ENCODE peak calls at places on chromosomes 13 and 19, in eight cellular contexts. D is tibial nerve, Q is IMR-90, N is thyroid gland, O is body of pancreas, F is heart left ventricle, S is breast epithelium, J is transverse colon. M is an unnamed sample.

GRCh38 chr13:33510350-33510749 is 224.8 kb upstream of the STARD13 start:
- DNase-seq in D (no peak), Q (no peak), N (no peak), O (no peak), F (no peak), S (no peak), J (no peak), M (no peak)

GRCh38 chr13:85659493-85659892 is 139.7 kb downstream of the SLITRK6 start:
- DNase-seq in D (no peak), Q (peak), N (no peak), O (no peak), F (no peak), S (no peak), J (no peak), M (no peak)

GRCh38 chr13:114130708-114131580 is 1.5 kb downstream of the RASA3 start:
- DNase-seq in D (peak), Q (peak), N (peak), O (peak), F (peak), S (no peak), J (peak), M (no peak)

GRCh38 chr13:59345316-59345715 is 818.4 kb downstream of the DIAPH3 start:
- DNase-seq in D (no peak), Q (no peak), N (no peak), O (no peak), F (peak), S (no peak), J (peak), M (no peak)

GRCh38 chr19:53867225-53868090 is at the start of gene MYADM:
- DNase-seq in D (peak), Q (peak), N (peak), O (peak), F (peak), S (peak), J (peak), M (peak)

GRCh38 chr13:98405107-98405571 is 171.8 kb downstream of the STK24 start:
- DNase-seq in D (no peak), Q (no peak), N (peak), O (peak), F (no peak), S (no peak), J (no peak), M (no peak)

GRCh38 chr19:7386769-7387168 is 38.0 kb downstream of the ARHGEF18 start:
- DNase-seq in D (no peak), Q (no peak), N (no peak), O (no peak), F (no peak), S (no peak), J (no peak), M (no peak)

GRCh38 chr19:12092065-12092867 is 27.7 kb downstream of the ZNF844 start:
- DNase-seq in D (peak), Q (peak), N (peak), O (peak), F (peak), S (peak), J (peak), M (peak)

GRCh38 chr13:48653074-48654054 is at the start of gene CYSLTR2:
- DNase-seq in D (no peak), Q (peak), N (no peak), O (no peak), F (no peak), S (no peak), J (no peak), M (no peak)

GRCh38 chr19:28521614-28522544 is 691.1 kb downstream of the UQCRFS1 start:
- DNase-seq in D (no peak), Q (no peak), N (no peak), O (no peak), F (no peak), S (no peak), J (no peak), M (no peak)

GRCh38 chr13:44549461-44549860 is 26.7 kb downstream of the TSC22D1 start:
- DNase-seq in D (no peak), Q (no peak), N (no peak), O (no peak), F (no peak), S (no peak), J (no peak), M (no peak)

GRCh38 chr19:32692727-32693061 is 1.1 kb downstream of the NUDT19 start:
- DNase-seq in D (no peak), Q (no peak), N (no peak), O (no peak), F (no peak), S (no peak), J (no peak), M (no peak)

GRCh38 chr19:53165691-53166091 is 6.8 kb upstream of the ZNF347 start:
- DNase-seq in D (no peak), Q (no peak), N (no peak), O (no peak), F (no peak), S (no peak), J (no peak), M (no peak)

GRCh38 chr19:308471-309205 is 17.4 kb upstream of the PLPP2 start:
- DNase-seq in D (no peak), Q (no peak), N (no peak), O (no peak), F (no peak), S (no peak), J (no peak), M (no peak)

GRCh38 chr19:44374789-44375188 is 18.3 kb upstream of the ZNF112 start:
- DNase-seq in D (no peak), Q (no peak), N (no peak), O (no peak), F (no peak), S (no peak), J (no peak), M (no peak)

GRCh38 chr13:100338265-100338664 is 249.4 kb downstream of the PCCA start:
- DNase-seq in D (no peak), Q (no peak), N (no peak), O (no peak), F (no peak), S (no peak), J (no peak), M (no peak)

GRCh38 chr19:3684817-3685410 is 15.4 kb downstream of the PIP5K1C start:
- DNase-seq in D (no peak), Q (no peak), N (no peak), O (no peak), F (no peak), S (no peak), J (no peak), M (no peak)

GRCh38 chr19:57552432-57552831 is 7.2 kb downstream of the ZNF550 start:
- DNase-seq in D (no peak), Q (no peak), N (no peak), O (no peak), F (no peak), S (no peak), J (no peak), M (no peak)

GRCh38 chr13:38804536-38804935 is 117.7 kb downstream of the FREM2 start:
- DNase-seq in D (no peak), Q (no peak), N (no peak), O (no peak), F (no peak), S (no peak), J (no peak), M (no peak)

GRCh38 chr19:9786342-9786741 is 17.8 kb upstream of the ZNF846 start:
- DNase-seq in D (no peak), Q (no peak), N (no peak), O (no peak), F (no peak), S (no peak), J (peak), M (no peak)

GRCh38 chr13:62320129-62320724 is 904.6 kb upstream of the PCDH20 start:
- DNase-seq in D (no peak), Q (peak), N (no peak), O (no peak), F (no peak), S (no peak), J (no peak), M (no peak)

GRCh38 chr19:51807111-51807701 is 12.2 kb downstream of the FPR3 start:
- DNase-seq in D (no peak), Q (no peak), N (no peak), O (peak), F (no peak), S (no peak), J (peak), M (peak)

GRCh38 chr19:35717665-35718344 is at the start of gene KMT2B:
- DNase-seq in D (peak), Q (no peak), N (no peak), O (no peak), F (no peak), S (no peak), J (peak), M (no peak)

GRCh38 chr19:34733266-34733825 is 697 bp upstream of the ZNF181 start:
- DNase-seq in D (peak), Q (no peak), N (peak), O (no peak), F (peak), S (no peak), J (no peak), M (peak)

GRCh38 chr13:98517576-98518310 is 59.2 kb downstream of the STK24 start:
- DNase-seq in D (no peak), Q (no peak), N (no peak), O (no peak), F (no peak), S (no peak), J (no peak), M (no peak)

GRCh38 chr19:31214086-31214485 is 135.2 kb downstream of the TSHZ3 start:
- DNase-seq in D (peak), Q (peak), N (peak), O (peak), F (peak), S (peak), J (peak), M (peak)

GRCh38 chr19:4380254-4380727 is 20.1 kb downstream of the SH3GL1 start:
- DNase-seq in D (no peak), Q (no peak), N (peak), O (no peak), F (peak), S (no peak), J (no peak), M (peak)

GRCh38 chr19:1410136-1410786 is 2.9 kb downstream of the DAZAP1 start:
- DNase-seq in D (no peak), Q (peak), N (peak), O (peak), F (peak), S (no peak), J (no peak), M (no peak)

GRCh38 chr13:97367427-97367826 is 66.5 kb upstream of the RAP2A start:
- DNase-seq in D (no peak), Q (peak), N (peak), O (no peak), F (no peak), S (no peak), J (no peak), M (no peak)

GRCh38 chr13:112444001-112444311 is 67.8 kb downstream of the SPACA7 start:
- DNase-seq in D (peak), Q (peak), N (peak), O (peak), F (peak), S (no peak), J (peak), M (peak)

GRCh38 chr19:55116232-55117062 is 990 bp downstream of the PPP1R12C start:
- DNase-seq in D (peak), Q (peak), N (peak), O (peak), F (peak), S (no peak), J (peak), M (peak)

GRCh38 chr19:56120371-56121179 is 520 bp downstream of the ZNF787 start:
- DNase-seq in D (peak), Q (peak), N (peak), O (peak), F (peak), S (no peak), J (peak), M (peak)

GRCh38 chr19:41144403-41144802 is 30.2 kb downstream of the CYP2F1 start:
- DNase-seq in D (peak), Q (peak), N (peak), O (peak), F (peak), S (peak), J (peak), M (peak)

GRCh38 chr19:16327501-16327900 is 2.9 kb downstream of the KLF2 start:
- DNase-seq in D (no peak), Q (no peak), N (no peak), O (no peak), F (no peak), S (no peak), J (peak), M (no peak)

GRCh38 chr19:14434543-14435319 is 1.6 kb downstream of the PKN1 start:
- DNase-seq in D (no peak), Q (peak), N (peak), O (peak), F (peak), S (no peak), J (peak), M (peak)

GRCh38 chr19:48450441-48450840 is 4.7 kb downstream of the GRWD1 start:
- DNase-seq in D (no peak), Q (no peak), N (no peak), O (no peak), F (no peak), S (no peak), J (no peak), M (no peak)

GRCh38 chr13:112144616-112145220 is 77.8 kb downstream of the SOX1 start:
- DNase-seq in D (no peak), Q (no peak), N (no peak), O (no peak), F (no peak), S (peak), J (no peak), M (no peak)

GRCh38 chr19:49489601-49490167 is 2.3 kb downstream of the RPL13A start:
- DNase-seq in D (no peak), Q (no peak), N (no peak), O (no peak), F (no peak), S (no peak), J (no peak), M (no peak)

GRCh38 chr19:49491030-49491803 is 3.8 kb downstream of the RPL13A start:
- DNase-seq in D (no peak), Q (no peak), N (no peak), O (no peak), F (no peak), S (no peak), J (no peak), M (no peak)

GRCh38 chr19:49488863-49489537 is 1.6 kb downstream of the RPL13A start:
- DNase-seq in D (no peak), Q (no peak), N (no peak), O (no peak), F (no peak), S (no peak), J (no peak), M (no peak)

GRCh38 chr19:49491804-49492572 is 4.2 kb upstream of the RPS11 start:
- DNase-seq in D (no peak), Q (no peak), N (no peak), O (no peak), F (no peak), S (no peak), J (no peak), M (no peak)

DNA sequence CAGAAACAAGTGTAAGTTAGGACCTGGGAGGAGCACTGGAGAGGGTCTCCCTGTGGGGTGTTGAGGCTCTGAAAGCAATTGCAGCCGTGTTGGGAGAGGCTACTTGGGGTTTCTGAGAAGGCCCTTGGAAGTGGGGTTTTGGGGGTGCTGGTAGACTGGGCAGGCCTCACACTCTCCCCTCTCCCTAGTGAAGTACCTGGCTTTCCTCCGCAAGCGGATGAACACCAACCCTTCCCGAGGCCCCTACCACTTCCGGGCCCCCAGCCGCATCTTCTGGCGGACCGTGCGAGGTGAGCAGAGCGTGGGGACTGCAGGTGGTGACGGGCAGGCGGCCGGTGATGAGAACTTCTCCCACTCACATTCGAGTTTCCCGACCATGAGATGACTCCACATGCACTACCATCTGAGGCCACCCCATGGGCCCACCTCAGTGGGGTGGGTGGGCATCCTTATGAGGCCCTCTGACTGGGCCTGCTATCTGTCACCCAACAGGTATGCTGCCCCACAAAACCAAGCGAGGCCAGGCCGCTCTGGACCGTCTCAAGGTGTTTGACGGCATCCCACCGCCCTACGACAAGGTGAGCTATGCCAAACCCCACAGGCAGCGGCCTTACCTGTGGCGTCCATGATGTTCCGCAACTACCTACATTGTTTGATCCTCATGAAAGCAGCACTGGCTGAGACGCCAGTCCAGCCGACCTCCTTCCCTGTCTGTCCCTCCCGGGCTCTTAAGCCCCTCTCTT is 3.0 kb downstream of the RPL13A start:
- DNase-seq in D (no peak), Q (no peak), N (no peak), O (no peak), F (no peak), S (no peak), J (no peak), M (no peak)
- TF ChIP-seq POLR2A in D (no peak), Q (no peak), N (no peak), O (no peak), F (no peak), S (no peak), J (no peak), M (no peak)

DNA sequence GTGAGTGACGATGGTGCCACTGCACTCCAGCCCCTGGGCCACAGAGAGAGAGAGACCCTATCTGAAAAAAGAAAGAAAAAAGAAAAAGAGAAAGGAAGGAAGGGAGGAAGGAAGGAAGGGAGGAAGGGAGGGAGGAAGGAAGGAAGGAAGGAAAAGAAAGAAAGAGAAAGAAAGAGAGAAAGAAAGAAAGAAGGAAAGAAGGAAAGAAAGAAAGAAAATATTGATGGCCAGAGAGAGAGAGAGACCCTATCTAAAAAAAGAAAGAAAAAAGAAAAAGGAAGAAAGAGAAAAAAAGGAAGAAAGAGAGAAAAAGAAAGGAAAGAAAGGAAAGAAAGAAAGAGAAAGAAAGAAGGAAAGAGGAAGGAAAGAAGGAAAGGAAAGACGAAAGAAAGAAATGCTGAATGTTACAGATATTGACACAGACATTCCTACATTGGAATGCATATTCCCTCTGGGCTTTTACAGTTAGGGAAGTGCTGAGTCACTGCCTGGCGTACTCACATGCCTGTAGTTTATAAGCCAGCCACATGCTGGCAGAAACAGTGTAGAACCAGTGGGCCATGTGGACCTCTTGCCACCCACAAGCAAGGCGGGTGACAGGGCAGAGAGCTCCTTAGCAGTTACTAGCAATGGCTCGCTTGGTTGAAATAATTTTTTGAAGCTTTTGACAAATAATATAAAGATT is 34.6 kb upstream of the SLC46A3 start:
- DNase-seq in D (peak), Q (peak), N (peak), O (peak), F (peak), S (peak), J (peak), M (peak)
- TF ChIP-seq CTCF in D (no peak), Q (peak), N (peak), O (no peak), F (no peak), S (no peak), J (peak), M (no peak)

DNA sequence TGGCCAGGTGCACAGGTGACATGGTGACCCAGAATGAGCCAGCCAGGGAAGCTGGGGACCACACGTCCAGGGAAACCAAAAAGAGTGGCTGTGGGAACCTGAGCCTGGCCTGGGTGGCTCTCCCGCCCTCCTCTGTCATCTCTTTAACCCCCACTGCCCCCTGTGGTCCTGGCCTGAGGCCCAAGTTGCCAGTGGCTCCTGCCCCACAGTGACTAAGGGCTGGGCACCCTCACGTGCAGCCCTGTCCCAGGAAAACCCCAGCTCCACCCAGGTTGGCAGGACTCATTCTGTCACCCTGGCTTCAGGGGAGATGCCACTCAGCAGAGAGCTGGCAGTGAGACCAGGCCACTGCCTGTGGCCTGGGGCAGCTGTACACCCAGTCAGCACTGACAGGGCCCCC is 30.6 kb upstream of the ISYNA1 start:
- DNase-seq in D (no peak), Q (no peak), N (no peak), O (peak), F (peak), S (no peak), J (no peak), M (no peak)
- TF ChIP-seq POLR2A in D (no peak), Q (no peak), N (no peak), O (peak), F (no peak), S (no peak), J (no peak), M (no peak)

GRCh38 chr13:49791753-49792549 is 531 bp downstream of the KPNA3 start:
- DNase-seq in D (peak), Q (peak), N (peak), O (peak), F (peak), S (no peak), J (peak), M (peak)

GRCh38 chr13:49786609-49787008 is 5.9 kb downstream of the KPNA3 start:
- DNase-seq in D (no peak), Q (no peak), N (no peak), O (no peak), F (no peak), S (no peak), J (no peak), M (no peak)

GRCh38 chr13:49789961-49790360 is 2.5 kb downstream of the KPNA3 start:
- DNase-seq in D (no peak), Q (no peak), N (no peak), O (no peak), F (no peak), S (no peak), J (no peak), M (no peak)

GRCh38 chr13:49792550-49793324 is at the start of gene KPNA3:
- DNase-seq in D (peak), Q (peak), N (peak), O (peak), F (peak), S (peak), J (peak), M (peak)

DNA sequence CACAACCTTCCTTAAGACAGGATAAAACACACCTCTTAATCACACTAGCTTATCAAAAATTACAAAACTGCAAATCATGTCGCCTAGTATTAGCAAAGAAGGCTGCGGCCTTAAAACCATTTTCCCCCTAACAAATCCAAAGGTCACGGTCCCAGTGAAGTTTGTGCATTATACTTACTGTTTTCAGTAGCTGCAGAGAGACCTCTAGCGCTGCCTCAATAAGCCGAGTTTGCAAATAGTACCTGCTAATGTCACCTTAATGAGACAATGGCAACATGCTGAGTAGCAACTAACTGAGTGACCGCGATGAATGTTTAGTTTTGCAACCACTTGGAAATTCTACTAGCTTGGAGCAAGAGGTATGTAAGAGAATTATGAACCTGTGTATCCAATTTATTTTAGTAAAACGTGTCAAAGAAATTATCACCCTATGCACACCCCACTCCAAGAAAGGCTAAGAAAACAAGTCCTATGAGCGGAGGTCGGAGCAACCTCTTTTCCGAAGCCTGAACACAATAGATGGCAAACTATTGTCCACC is 1.2 kb downstream of the KPNA3 start:
- DNase-seq in D (peak), Q (peak), N (peak), O (peak), F (no peak), S (no peak), J (peak), M (peak)
- TF ChIP-seq CTCF in D (no peak), Q (no peak), N (no peak), O (peak), F (no peak), S (no peak), J (no peak), M (no peak)

GRCh38 chr13:40966298-40966697 is 52.8 kb downstream of the ELF1 start:
- DNase-seq in D (no peak), Q (no peak), N (no peak), O (no peak), F (no peak), S (no peak), J (no peak), M (no peak)
- TF ChIP-seq POLR2A in D (no peak), Q (no peak), N (no peak), O (no peak), F (no peak), S (no peak), J (no peak), M (no peak)

M was measured in testis.